ENCODE peak calls at places on chromosomes 5 and 9, in ten cellular contexts. I is colonic mucosa, W is cardiac fibroblast, C is kidney epithelial cell, O is pancreas, N is fibroblast of lung, Q is AG10803, E is psoas muscle, H is astrocyte of the spinal cord, Z is HepG2. U is an unnamed sample.

GRCh38 chr9:101572316-101572715 is 22.5 kb downstream of the PPP3R2 start:
- DNase-seq in I (no peak), W (no peak), C (no peak), O (no peak), N (no peak), Q (no peak), E (no peak), H (no peak), Z (no peak), U (no peak)

GRCh38 chr9:6575324-6575758 is 70.2 kb downstream of the GLDC start:
- DNase-seq in I (no peak), W (no peak), C (no peak), O (no peak), N (no peak), Q (no peak), E (no peak), H (no peak), Z (no peak), U (no peak)

GRCh38 chr9:27168496-27168895 is 59.5 kb downstream of the TEK start:
- DNase-seq in I (no peak), W (no peak), C (no peak), O (no peak), N (no peak), Q (no peak), E (no peak), H (no peak), Z (no peak), U (no peak)

GRCh38 chr9:90641868-90642558 is 611 bp downstream of the DIRAS2 start:
- DNase-seq in I (no peak), W (no peak), C (no peak), O (no peak), N (no peak), Q (no peak), E (no peak), H (peak), Z (no peak), U (no peak)

GRCh38 chr5:14006823-14007510 is 62.5 kb upstream of the DNAH5 start:
- DNase-seq in I (no peak), W (no peak), C (no peak), O (no peak), N (no peak), Q (no peak), E (no peak), H (no peak), Z (no peak), U (no peak)

GRCh38 chr9:91131433-91131839 is 230.3 kb downstream of the AUH start:
- DNase-seq in I (peak), W (peak), C (no peak), O (no peak), N (peak), Q (peak), E (peak), H (peak), Z (no peak), U (peak)

GRCh38 chr5:136249678-136250266 is 56.8 kb upstream of the SMIM32 start:
- DNase-seq in I (peak), W (peak), C (no peak), O (peak), N (peak), Q (peak), E (peak), H (peak), Z (peak), U (peak)

GRCh38 chr9:28389411-28389810 is 816.1 kb upstream of the C9orf72 start:
- DNase-seq in I (no peak), W (no peak), C (no peak), O (no peak), N (no peak), Q (no peak), E (no peak), H (no peak), Z (no peak), U (no peak)

GRCh38 chr5:56440871-56441740 is 208.0 kb upstream of the ANKRD55 start:
- DNase-seq in I (peak), W (peak), C (peak), O (no peak), N (peak), Q (peak), E (no peak), H (peak), Z (peak), U (no peak)

GRCh38 chr9:75108571-75108970 is 20.3 kb downstream of the OSTF1 start:
- DNase-seq in I (no peak), W (peak), C (no peak), O (no peak), N (peak), Q (peak), E (peak), H (no peak), Z (no peak), U (no peak)

GRCh38 chr9:111965566-111966019 is 69.0 kb downstream of the UGCG start:
- DNase-seq in I (no peak), W (peak), C (peak), O (no peak), N (peak), Q (peak), E (no peak), H (peak), Z (peak), U (no peak)

GRCh38 chr5:77239126-77239741 is 28.8 kb downstream of the PDE8B start:
- DNase-seq in I (no peak), W (peak), C (no peak), O (no peak), N (peak), Q (no peak), E (no peak), H (peak), Z (peak), U (no peak)

GRCh38 chr5:76402251-76402879 is 720 bp upstream of the IQGAP2 start:
- DNase-seq in I (peak), W (no peak), C (no peak), O (peak), N (no peak), Q (no peak), E (peak), H (peak), Z (peak), U (no peak)

GRCh38 chr5:150372626-150373025 is 15.1 kb downstream of the TCOF1 start:
- DNase-seq in I (no peak), W (no peak), C (no peak), O (no peak), N (no peak), Q (no peak), E (no peak), H (no peak), Z (no peak), U (no peak)

GRCh38 chr5:170112876-170113516 is 7.3 kb downstream of the FOXI1 start:
- DNase-seq in I (no peak), W (no peak), C (no peak), O (no peak), N (no peak), Q (no peak), E (no peak), H (no peak), Z (no peak), U (no peak)

DNA sequence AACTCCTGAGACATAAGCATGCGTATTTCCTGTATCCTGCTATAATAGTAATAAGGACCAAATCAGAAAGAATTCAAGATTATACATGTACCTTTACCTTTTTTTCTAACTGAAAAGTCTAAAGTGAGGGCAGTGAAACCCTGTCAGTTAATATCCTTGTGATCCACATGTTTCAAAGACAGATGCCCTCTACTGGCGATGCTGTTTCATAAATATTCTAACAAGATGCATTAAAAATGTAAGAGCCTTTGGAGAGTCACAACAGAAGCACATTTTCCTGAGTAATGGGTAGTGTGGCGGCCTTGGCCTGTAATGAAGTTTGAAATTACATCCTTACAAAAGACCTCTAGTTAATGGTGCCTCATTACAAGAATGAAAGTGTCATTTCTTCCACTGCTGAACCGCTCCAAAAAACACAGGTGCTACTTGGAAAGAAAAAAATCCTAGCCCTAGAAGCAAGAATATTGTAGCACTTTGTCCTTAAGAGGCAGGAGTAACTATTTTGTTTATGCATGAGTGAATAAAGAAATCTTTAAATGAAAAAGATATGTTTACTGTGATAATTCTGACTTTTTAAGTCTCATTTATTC is 232.6 kb downstream of the EPB41L4A start:
- DNase-seq in I (peak), W (peak), C (no peak), O (no peak), N (peak), Q (peak), E (no peak), H (peak), Z (peak), U (no peak)
- TF ChIP-seq CTCF in I (peak), W (peak), C (peak), O (peak), N (peak), Q (peak), E (peak), H (peak), Z (peak), U (peak)

DNA sequence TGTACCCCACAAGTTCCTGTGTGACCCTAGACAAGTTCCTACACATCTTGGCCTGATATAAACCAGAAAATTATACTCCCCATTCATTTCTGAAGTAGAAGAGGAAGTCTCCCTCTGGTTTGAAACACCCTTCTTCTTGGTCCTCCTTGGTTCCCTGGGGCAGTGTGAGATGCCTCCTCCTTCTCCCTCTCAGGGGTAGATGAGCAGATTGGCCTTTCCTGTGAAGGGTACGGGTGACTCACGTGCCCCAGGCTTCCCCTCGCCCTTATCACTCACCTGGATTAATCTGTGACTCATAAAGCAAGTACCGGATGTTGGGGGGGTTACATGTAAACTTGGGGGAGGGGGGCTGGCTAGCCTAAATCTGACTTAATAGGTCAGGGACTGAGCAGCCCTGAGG is 11.1 kb upstream of the AQP3 start:
- DNase-seq in I (no peak), W (no peak), C (peak), O (no peak), N (no peak), Q (no peak), E (no peak), H (no peak), Z (peak), U (no peak)
- H3K4me3 ChIP-seq in I (no peak), W (no peak), C (no peak), O (no peak), N (no peak), Q (no peak), E (no peak), H (no peak), Z (no peak), U (no peak)

GRCh38 chr9:84947412-84947972 is 278.0 kb downstream of the NTRK2 start:
- DNase-seq in I (peak), W (no peak), C (no peak), O (no peak), N (no peak), Q (no peak), E (no peak), H (no peak), Z (no peak), U (no peak)
- TF ChIP-seq CTCF in I (no peak), W (no peak), C (no peak), O (no peak), N (no peak), Q (no peak), E (no peak), H (no peak), Z (no peak), U (no peak)

DNA sequence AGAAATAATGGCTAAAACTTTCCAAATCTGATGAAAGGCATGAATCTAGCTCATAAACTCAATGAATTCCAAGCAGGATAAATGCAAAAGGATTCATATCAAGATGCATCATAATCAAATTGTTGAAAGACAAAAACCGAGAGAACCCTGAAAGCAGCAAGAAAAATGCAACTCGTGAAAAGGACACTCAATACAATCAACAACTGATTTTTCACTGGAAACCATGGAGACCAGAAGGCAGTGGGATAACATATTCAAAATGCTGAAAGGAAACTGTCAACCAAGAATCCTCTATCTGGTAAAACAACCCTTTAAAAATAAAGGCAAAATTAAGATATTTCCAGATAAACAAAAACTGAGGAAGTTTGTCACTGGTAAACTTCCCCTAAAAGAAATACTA is 9.5 kb downstream of the FBXL17 start:
- DNase-seq in I (no peak), W (no peak), C (no peak), O (no peak), N (no peak), Q (no peak), E (no peak), H (no peak), Z (no peak), U (no peak)
- H3K4me3 ChIP-seq in I (no peak), W (no peak), C (no peak), O (no peak), N (no peak), Q (no peak), E (no peak), H (no peak), Z (no peak), U (no peak)

DNA sequence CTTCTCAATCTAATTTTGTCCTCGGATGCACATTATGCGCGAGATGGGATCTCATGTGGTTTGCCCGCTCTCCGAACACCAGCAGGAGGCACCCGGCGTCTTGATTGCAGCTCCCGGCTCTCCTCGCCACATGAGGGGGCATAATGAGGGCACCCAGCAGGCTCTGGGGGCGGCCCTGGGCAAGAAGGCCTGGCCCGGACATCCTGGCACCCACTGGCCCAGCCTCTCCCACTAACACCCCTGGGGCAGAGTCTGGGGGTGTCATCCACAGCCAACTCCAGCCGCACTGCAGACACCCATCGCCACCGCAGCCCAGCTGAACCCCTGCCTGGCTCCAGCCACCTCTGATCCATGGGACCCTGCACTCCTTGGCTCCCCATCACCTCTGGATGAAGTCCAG is 135.4 kb downstream of the PAX5 start:
- DNase-seq in I (no peak), W (no peak), C (no peak), O (no peak), N (no peak), Q (no peak), E (no peak), H (no peak), Z (no peak), U (no peak)
- TF ChIP-seq CTCF in I (no peak), W (no peak), C (no peak), O (no peak), N (no peak), Q (no peak), E (no peak), H (no peak), Z (no peak), U (no peak)

GRCh38 chr5:74375271-74375670 is 265.3 kb downstream of the ENC1 start:
- DNase-seq in I (no peak), W (no peak), C (no peak), O (no peak), N (no peak), Q (no peak), E (no peak), H (no peak), Z (no peak), U (no peak)

GRCh38 chr5:74374656-74375055 is 265.9 kb downstream of the ENC1 start:
- DNase-seq in I (no peak), W (no peak), C (no peak), O (no peak), N (no peak), Q (no peak), E (no peak), H (no peak), Z (no peak), U (no peak)

GRCh38 chr5:74378464-74378863 is 262.1 kb downstream of the ENC1 start:
- DNase-seq in I (no peak), W (no peak), C (no peak), O (no peak), N (no peak), Q (peak), E (no peak), H (peak), Z (no peak), U (no peak)

GRCh38 chr5:74372502-74373445 is 267.8 kb downstream of the ENC1 start:
- DNase-seq in I (peak), W (no peak), C (no peak), O (no peak), N (peak), Q (peak), E (no peak), H (no peak), Z (no peak), U (no peak)

DNA sequence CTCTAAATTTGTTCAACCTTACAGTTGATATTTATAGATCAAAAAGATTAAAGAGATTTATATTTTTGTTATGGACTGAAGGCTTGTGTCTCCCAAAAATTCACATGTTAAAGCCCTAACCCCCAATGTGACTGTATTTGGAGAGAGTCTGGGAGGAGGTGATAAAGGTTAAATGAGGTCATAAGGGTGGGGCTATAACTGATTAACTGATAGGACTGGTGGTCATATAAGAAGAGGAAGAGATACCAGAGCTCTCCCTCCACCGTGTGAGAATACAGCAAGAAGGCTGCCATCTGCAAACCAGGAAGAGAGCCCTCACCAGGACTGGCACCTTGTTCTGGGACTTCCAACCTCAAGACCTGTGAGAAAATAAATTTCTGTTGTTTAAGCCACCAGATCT is 264.3 kb downstream of the ENC1 start:
- DNase-seq in I (no peak), W (no peak), C (no peak), O (no peak), N (no peak), Q (no peak), E (no peak), H (no peak), Z (no peak), U (no peak)
- H3K4me3 ChIP-seq in I (no peak), W (no peak), C (no peak), O (no peak), N (no peak), Q (no peak), E (no peak), H (no peak), Z (no peak), U (no peak)

DNA sequence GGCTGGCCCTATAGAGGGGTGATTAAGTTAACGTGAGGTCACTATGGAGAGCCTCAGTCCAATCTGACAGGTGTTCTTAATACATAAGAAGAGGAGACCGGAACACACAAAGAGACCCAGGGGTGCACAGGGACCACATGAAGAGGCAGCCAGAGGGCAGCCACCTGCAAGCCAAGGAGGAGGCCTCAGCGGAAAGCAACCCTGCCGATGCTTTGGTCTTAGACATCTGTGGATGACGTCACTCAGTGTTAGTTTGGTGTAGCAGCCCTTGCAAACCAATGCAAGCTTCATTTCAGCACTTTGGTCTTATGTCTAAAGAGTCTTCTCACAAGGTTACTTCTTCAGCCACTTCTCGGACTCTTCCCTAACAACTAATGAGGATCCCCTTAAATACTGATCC is 47.6 kb upstream of the GRHPR start:
- DNase-seq in I (no peak), W (no peak), C (no peak), O (no peak), N (no peak), Q (no peak), E (no peak), H (no peak), Z (no peak), U (no peak)
- TF ChIP-seq CTCF in I (no peak), W (no peak), C (no peak), O (no peak), N (no peak), Q (no peak), E (no peak), H (no peak), Z (no peak), U (no peak)

U was measured in HFF-Myc.